ENCODE peak calls at places on chromosomes 13 and 19, in eight cellular contexts. V, K, Q, J, Z, I, R and S are unnamed samples.

GRCh38 chr13:82654851-82655517 is 1227.3 kb downstream of the SLITRK1 start:
- DNase-seq in Q (peak; percentile 4), V (peak; percentile 74), J (no peak), Z (peak; percentile 79), K (no peak), R (no peak), I (no peak), S (no peak)

GRCh38 chr13:75318138-75318833 is 163.7 kb downstream of the TBC1D4 start:
- DNase-seq in I (peak; percentile 48), V (no peak), J (no peak), Q (no peak), R (no peak), Z (no peak), K (no peak), S (no peak)

GRCh38 chr13:87042946-87043345 is 628.2 kb upstream of the SLITRK5 start:
- DNase-seq in I (no peak), Q (no peak), Z (no peak), R (no peak), V (no peak), J (no peak), K (no peak), S (no peak)

GRCh38 chr19:17479325-17479791 is 9.0 kb downstream of the SLC27A1 start:
- DNase-seq in I (no peak), J (no peak), Q (peak; percentile 65), R (no peak), V (no peak), Z (no peak), K (no peak), S (peak; percentile 32)

GRCh38 chr19:55437410-55437809 is 5.7 kb downstream of the SHISA7 start:
- DNase-seq in V (no peak), Z (no peak), J (no peak), R (no peak), I (peak; percentile 58), K (peak; percentile 72), Q (peak; percentile 87), S (peak; percentile 83)

GRCh38 chr19:30229524-30230174 is 142.5 kb upstream of the ZNF536 start:
- DNase-seq in I (no peak), V (no peak), R (no peak), Z (no peak), K (peak; percentile 82), Q (peak; percentile 51), J (peak; percentile 21), S (peak; percentile 65)

GRCh38 chr13:25709088-25709487 is 337.3 kb downstream of the ATP8A2 start:
- DNase-seq in K (no peak), Z (no peak), I (no peak), J (no peak), R (no peak), Q (no peak), V (no peak), S (no peak)

GRCh38 chr19:49362926-49363264 is 679 bp upstream of the TEAD2 start:
- DNase-seq in Q (peak; percentile 70), V (no peak), Z (peak; percentile 52), I (peak; percentile 26), J (no peak), R (no peak), K (no peak), S (no peak)

GRCh38 chr19:10603084-10603872 is 16.2 kb upstream of the AP1M2 start:
- DNase-seq in R (no peak), K (no peak), Q (peak; percentile 49), V (no peak), I (peak; percentile 87), Z (peak; percentile 55), J (peak; percentile 19), S (peak; percentile 92)

GRCh38 chr19:28577199-28577598 is 635.8 kb downstream of the UQCRFS1 start:
- DNase-seq in I (no peak), K (no peak), J (no peak), R (no peak), Q (no peak), V (no peak), Z (no peak), S (no peak)

GRCh38 chr13:31367410-31367809 is 167.6 kb downstream of the B3GLCT start:
- DNase-seq in R (no peak), Q (no peak), Z (no peak), J (no peak), K (no peak), V (no peak), I (no peak), S (no peak)

GRCh38 chr13:28611654-28612131 is 47.2 kb upstream of the POMP start:
- DNase-seq in K (no peak), Z (no peak), R (no peak), Q (no peak), V (no peak), J (no peak), I (peak; percentile 24), S (no peak)